ENCODE peak calls at places on chromosome 1, in four cellular contexts. L, P, Z and M are unnamed samples.

GRCh38 chr1:200558866-200559459 is 61.6 kb downstream of the KIF14 start:
- DNase-seq in L (peak), P (peak), Z (peak), M (peak)

GRCh38 chr1:237281481-237281880 is 239.5 kb downstream of the RYR2 start:
- DNase-seq in Z (no peak), P (no peak), L (no peak), M (peak)

GRCh38 chr1:76501576-76502219 is 365.6 kb upstream of the ST6GALNAC5 start:
- DNase-seq in L (no peak), P (no peak), Z (no peak), M (peak)

GRCh38 chr1:236800002-236800620 is 5.0 kb downstream of the MTR start:
- DNase-seq in P (peak), Z (no peak), L (no peak), M (no peak)

GRCh38 chr1:204728456-204728855 is 42.9 kb upstream of the LRRN2 start:
- DNase-seq in Z (peak), L (no peak), P (peak), M (no peak)

GRCh38 chr1:97010865-97011264 is 289.3 kb downstream of the PTBP2 start:
- DNase-seq in L (no peak), Z (no peak), P (no peak), M (no peak)

GRCh38 chr1:197660389-197660788 is 114.9 kb downstream of the DENND1B start:
- DNase-seq in L (no peak), P (no peak), Z (no peak), M (no peak)

GRCh38 chr1:84719477-84720274 is 29.4 kb upstream of the SSX2IP start:
- DNase-seq in Z (no peak), L (peak), P (no peak), M (no peak)

GRCh38 chr1:57831624-57832023 is 407.8 kb upstream of the DAB1 start:
- DNase-seq in Z (peak), L (no peak), P (peak), M (no peak)

GRCh38 chr1:172638885-172639831 is 19.7 kb upstream of the FASLG start:
- DNase-seq in P (peak), Z (peak), L (no peak), M (no peak)

GRCh38 chr1:242522304-242522945 is 2.1 kb downstream of the PLD5 start:
- DNase-seq in P (peak), Z (peak), L (no peak), M (no peak)

GRCh38 chr1:97105531-97105930 is 383.9 kb downstream of the PTBP2 start:
- DNase-seq in Z (no peak), P (no peak), L (no peak), M (no peak)

GRCh38 chr1:94843430-94843829 is 23.3 kb downstream of the SLC44A3 start:
- DNase-seq in P (no peak), L (no peak), Z (no peak), M (no peak)

GRCh38 chr1:8134546-8135235 is 108.6 kb upstream of the ERRFI1 start:
- DNase-seq in L (no peak), P (no peak), Z (no peak), M (no peak)

GRCh38 chr1:15417365-15417934 is 7.8 kb downstream of the EFHD2 start:
- DNase-seq in P (peak), L (peak), Z (peak), M (no peak)

DNA sequence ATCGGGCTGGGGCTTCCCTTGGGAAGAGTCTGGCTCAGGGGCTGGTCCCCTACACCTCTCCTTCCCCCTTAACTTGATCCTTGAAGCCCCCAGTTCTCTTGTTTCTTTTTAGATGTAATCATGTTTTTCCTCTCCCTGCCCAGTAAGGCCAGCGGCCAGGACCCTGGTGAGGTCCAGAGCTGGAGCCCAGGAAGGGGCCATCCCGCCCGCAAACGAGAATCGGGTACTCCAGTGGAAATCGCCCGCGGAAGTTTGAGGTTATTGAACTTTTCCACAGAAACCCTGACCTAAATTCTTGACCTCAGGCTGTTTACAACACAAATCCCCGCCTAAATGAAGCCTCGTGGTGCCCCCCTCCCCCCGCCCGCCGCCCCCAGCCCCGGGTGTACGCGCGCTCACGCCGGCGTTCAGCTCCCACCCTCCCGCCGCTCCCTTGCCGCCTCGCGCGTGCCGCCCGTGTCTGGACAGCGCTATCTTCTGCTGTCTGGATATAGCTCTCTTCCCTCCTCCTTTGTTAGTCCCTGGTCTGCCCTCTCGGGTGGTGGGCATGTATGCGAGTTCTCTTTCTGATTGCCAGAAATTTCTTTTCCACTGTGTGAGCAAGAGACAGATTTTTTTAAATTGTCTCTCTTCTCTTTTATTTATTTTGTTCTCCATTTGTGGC is 165.9 kb upstream of the CACNA1E start:
- DNase-seq in P (no peak), Z (no peak), L (no peak), M (peak)
- TF ChIP-seq EZH2 in P (no peak), Z (no peak), L (no peak), M (no peak)

GRCh38 chr1:207454046-207454964 is at the start of gene CR2:
- DNase-seq in Z (no peak), P (peak), L (peak), M (peak)
- TF ChIP-seq CTCF in Z (peak), P (peak), L (peak), M (peak)

DNA sequence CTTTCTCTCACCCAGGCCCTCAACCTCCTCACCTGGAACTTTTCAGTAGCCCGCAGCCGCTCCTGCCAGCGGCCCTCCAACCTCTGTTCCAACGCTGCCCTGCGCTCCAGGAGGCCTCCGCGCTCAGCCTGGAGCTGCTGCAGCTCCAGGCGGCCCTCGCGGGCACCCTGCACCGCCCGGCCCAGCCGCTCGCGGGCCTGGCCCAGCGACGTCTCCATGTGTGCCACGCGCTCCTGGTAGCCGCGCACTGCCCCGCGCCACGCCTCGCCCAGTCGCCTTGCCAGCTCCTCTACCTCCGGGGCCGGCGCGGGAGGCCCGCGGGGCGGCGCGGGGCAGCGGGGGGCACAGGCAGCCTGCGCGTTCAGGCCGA is 772 bp downstream of the NES start:
- DNase-seq in P (no peak), Z (no peak), L (no peak), M (no peak)
- TF ChIP-seq EZH2 in P (no peak), Z (no peak), L (no peak), M (no peak)

GRCh38 chr1:46412853-46413595 is 18.9 kb downstream of the FAAH start:
- DNase-seq in P (no peak), Z (no peak), L (no peak), M (no peak)

GRCh38 chr1:46411010-46411405 is 16.9 kb downstream of the FAAH start:
- DNase-seq in P (no peak), L (no peak), Z (no peak), M (no peak)

GRCh38 chr1:46415514-46415913 is 21.4 kb downstream of the FAAH start:
- DNase-seq in P (no peak), Z (no peak), L (no peak), M (no peak)

GRCh38 chr1:46411601-46412341 is 17.7 kb downstream of the FAAH start:
- DNase-seq in P (no peak), L (no peak), Z (no peak), M (peak)

GRCh38 chr1:46413596-46413985 is 19.5 kb downstream of the FAAH start:
- DNase-seq in Z (no peak), L (no peak), P (no peak), M (peak)
- TF ChIP-seq CTCF in Z (peak), L (peak), P (peak), M (peak)

DNA sequence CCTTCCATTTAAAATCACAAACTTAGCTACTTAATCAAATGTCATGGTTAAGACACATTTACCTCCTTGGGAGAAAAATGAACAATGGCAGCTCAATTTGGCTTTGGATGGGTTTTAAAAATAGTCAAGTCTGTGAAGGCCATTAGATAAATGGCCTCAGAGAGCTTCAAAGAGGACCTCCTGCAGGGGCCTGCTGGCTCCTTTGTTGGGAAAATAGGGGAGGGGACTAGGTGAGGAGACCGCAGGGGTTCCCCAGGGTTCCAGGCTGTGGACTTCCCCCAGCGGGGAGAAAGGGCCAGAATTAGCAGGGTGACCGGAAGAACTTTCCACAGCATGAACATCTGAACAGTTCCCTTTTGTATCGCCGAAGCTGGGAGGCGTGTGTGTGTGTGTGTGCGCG is 3.4 kb upstream of the AJAP1 start:
- DNase-seq in P (no peak), Z (no peak), L (no peak), M (peak)
- TF ChIP-seq EZH2 in P (no peak), Z (no peak), L (no peak), M (no peak)

DNA sequence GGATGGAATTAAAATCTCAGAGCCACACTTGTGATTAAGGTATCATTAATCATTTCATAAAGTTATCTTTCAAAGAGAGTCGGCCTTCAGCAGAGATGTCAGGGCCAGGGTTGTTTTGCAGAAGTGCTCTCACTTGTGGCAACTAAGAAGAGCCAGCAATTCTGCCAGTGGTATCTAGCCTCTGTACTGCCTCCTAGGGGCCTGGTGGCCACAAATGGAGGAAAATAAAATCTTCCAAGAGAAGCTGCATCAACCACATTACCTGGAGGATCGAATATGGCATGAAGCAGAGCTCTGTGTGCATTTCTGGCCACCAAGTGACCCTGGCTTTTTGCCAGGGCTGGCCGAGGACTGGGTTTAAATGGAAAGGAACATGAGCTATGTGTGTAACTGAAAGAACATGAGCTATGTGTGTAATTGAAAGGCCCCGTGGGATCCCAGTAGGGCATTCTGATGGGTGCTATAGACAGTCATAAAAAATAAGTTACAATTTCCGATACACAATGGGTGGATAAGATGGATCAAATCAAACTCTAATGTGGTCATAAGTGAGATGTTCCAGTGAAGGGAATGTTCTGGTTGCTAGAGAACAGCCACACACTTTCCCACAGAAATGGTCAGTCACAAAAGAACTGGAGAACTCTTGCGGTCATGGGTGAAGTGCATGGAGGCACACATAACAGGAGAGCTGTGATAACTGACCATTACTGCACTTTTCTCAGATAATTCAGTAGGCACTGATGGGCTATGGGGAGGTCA is 335.8 kb downstream of the CAMTA1 start:
- DNase-seq in Z (no peak), P (no peak), L (no peak), M (no peak)
- TF ChIP-seq CTCF in Z (no peak), P (peak), L (no peak), M (peak)

GRCh38 chr1:75135829-75136142 is 1.6 kb downstream of the LHX8 start:
- DNase-seq in L (no peak), Z (no peak), P (no peak), M (peak)
- TF ChIP-seq EZH2 in L (no peak), Z (no peak), P (no peak), M (no peak)

GRCh38 chr1:109181085-109181806 is 32.5 kb upstream of the SARS1 start:
- DNase-seq in L (peak), Z (peak), P (no peak), M (no peak)
- TF ChIP-seq CTCF in L (no peak), Z (no peak), P (no peak), M (no peak)

DNA sequence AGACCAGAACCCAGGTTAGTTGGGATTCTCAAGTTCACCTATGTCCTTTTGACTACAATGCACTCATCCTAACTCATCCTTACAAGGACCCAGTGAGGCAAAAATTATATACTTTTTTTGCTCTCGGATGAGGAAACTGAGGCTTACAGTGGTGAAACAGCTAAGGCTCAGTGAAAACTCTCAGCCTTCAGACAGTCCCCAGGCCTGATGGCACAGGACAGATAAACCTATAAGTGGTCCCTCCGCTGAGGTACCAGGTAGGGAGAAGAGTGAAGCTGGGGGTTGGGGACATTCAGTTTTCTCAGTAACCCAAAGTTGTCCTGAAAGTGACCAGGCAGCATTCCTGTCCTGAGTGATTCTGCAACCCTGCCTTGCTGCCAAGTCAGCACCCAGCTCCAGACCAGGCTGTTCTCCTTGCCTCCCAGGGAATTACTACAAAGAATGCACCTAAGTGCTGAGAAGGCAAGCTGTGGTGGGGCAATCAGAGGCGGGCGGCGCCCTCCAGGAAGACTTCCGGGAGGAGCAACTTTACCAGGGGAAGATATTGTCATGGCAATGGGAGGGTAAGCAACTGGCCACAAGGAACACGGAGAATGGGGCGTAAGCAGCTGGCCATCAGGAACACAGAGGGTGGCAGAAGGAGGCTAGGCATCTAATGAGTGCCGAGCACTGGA is 4.6 kb downstream of the TENT5B start:
- DNase-seq in P (peak), L (peak), Z (peak), M (no peak)
- TF ChIP-seq EZH2 in P (no peak), L (no peak), Z (no peak), M (no peak)

DNA sequence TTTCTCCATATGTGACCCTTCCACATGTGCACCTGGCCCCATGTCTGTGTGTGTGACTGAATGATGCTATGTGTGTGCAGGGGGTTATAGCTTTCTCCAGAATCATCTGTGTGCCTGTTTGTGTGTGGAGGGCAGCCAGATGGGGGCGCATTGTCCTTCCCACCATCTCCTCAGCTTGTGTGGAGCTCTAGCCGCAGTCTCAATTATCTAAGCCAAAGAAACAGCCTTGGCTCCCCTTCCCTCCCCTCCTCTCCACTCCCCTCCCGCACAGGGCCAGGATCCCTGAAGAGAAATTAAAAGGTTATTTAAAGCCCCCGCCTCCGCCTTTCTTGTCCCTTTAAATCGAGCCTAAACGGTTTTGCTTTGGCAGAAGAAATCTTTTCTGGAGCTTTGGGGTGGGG is 1.8 kb upstream of the DMBX1 start:
- DNase-seq in P (no peak), Z (no peak), L (no peak), M (peak)
- TF ChIP-seq CTCF in P (peak), Z (peak), L (no peak), M (peak)